ENCODE peak calls at places on chromosomes 6 and 20, in nine cellular contexts. One of them, this sample, is unnamed.
A peak's percentile ranks its signal among the peaks of the same experiment; 100 is the strongest.

GRCh38 chr6:138442663-138443062 is 38.6 kb downstream of the HEBP2 start:
- DNase-seq in A549: no peak
- DNase-seq in heart left ventricle: no peak
- DNase-seq in transverse colon: no peak
- DNase-seq in endothelial cell of umbilical vein: no peak
- DNase-seq in tibial nerve: no peak
- DNase-seq in ovary: no peak
- DNase-seq in adrenal gland: no peak
- DNase-seq in IMR-90: no peak
- DNase-seq in this sample: no peak

GRCh38 chr6:95087394-95088097 is 489.8 kb upstream of the MANEA start:
- DNase-seq in A549: no peak
- DNase-seq in heart left ventricle: no peak
- DNase-seq in transverse colon: no peak
- DNase-seq in endothelial cell of umbilical vein: no peak
- DNase-seq in tibial nerve: no peak
- DNase-seq in ovary: no peak
- DNase-seq in adrenal gland: peak; percentile 30
- DNase-seq in IMR-90: peak; percentile 94
- DNase-seq in this sample: no peak

GRCh38 chr20:35891375-35891774 is 62.9 kb downstream of the SCAND1 start:
- DNase-seq in A549: no peak
- DNase-seq in heart left ventricle: no peak
- DNase-seq in transverse colon: no peak
- DNase-seq in endothelial cell of umbilical vein: no peak
- DNase-seq in tibial nerve: no peak
- DNase-seq in ovary: no peak
- DNase-seq in adrenal gland: no peak
- DNase-seq in IMR-90: peak; percentile 80
- DNase-seq in this sample: no peak

GRCh38 chr6:3895303-3895635 is 46.1 kb downstream of the FAM50B start:
- DNase-seq in A549: no peak
- DNase-seq in heart left ventricle: no peak
- DNase-seq in transverse colon: no peak
- DNase-seq in endothelial cell of umbilical vein: no peak
- DNase-seq in tibial nerve: no peak
- DNase-seq in ovary: no peak
- DNase-seq in adrenal gland: no peak
- DNase-seq in IMR-90: no peak
- DNase-seq in this sample: no peak

GRCh38 chr6:147904416-147904815 is 395.9 kb downstream of the SAMD5 start:
- DNase-seq in A549: no peak
- DNase-seq in heart left ventricle: no peak
- DNase-seq in transverse colon: no peak
- DNase-seq in endothelial cell of umbilical vein: no peak
- DNase-seq in tibial nerve: no peak
- DNase-seq in ovary: no peak
- DNase-seq in adrenal gland: no peak
- DNase-seq in IMR-90: no peak
- DNase-seq in this sample: no peak

GRCh38 chr20:51412333-51412761 is 130.2 kb downstream of the NFATC2 start:
- DNase-seq in A549: no peak
- DNase-seq in heart left ventricle: peak; percentile 46
- DNase-seq in transverse colon: no peak
- DNase-seq in endothelial cell of umbilical vein: peak; percentile 69
- DNase-seq in tibial nerve: no peak
- DNase-seq in ovary: peak; percentile 57
- DNase-seq in adrenal gland: no peak
- DNase-seq in IMR-90: peak; percentile 52
- DNase-seq in this sample: no peak

GRCh38 chr6:119284861-119285521 is 64.6 kb downstream of the MAN1A1 start:
- DNase-seq in A549: no peak
- DNase-seq in heart left ventricle: no peak
- DNase-seq in transverse colon: no peak
- DNase-seq in endothelial cell of umbilical vein: no peak
- DNase-seq in tibial nerve: no peak
- DNase-seq in ovary: no peak
- DNase-seq in adrenal gland: no peak
- DNase-seq in IMR-90: no peak
- DNase-seq in this sample: peak; percentile 62

GRCh38 chr6:16333580-16333979 is 95.2 kb downstream of the GMPR start:
- DNase-seq in A549: no peak
- DNase-seq in heart left ventricle: peak; percentile 9
- DNase-seq in transverse colon: no peak
- DNase-seq in endothelial cell of umbilical vein: no peak
- DNase-seq in tibial nerve: no peak
- DNase-seq in ovary: no peak
- DNase-seq in adrenal gland: no peak
- DNase-seq in IMR-90: peak; percentile 60
- DNase-seq in this sample: peak; percentile 64

GRCh38 chr20:10669843-10670446 is 3.9 kb downstream of the JAG1 start:
- DNase-seq in A549: no peak
- DNase-seq in heart left ventricle: no peak
- DNase-seq in transverse colon: no peak
- DNase-seq in endothelial cell of umbilical vein: peak; percentile 38
- DNase-seq in tibial nerve: no peak
- DNase-seq in ovary: no peak
- DNase-seq in adrenal gland: no peak
- DNase-seq in IMR-90: no peak
- DNase-seq in this sample: no peak

GRCh38 chr20:10672579-10673127 is 1.1 kb downstream of the JAG1 start:
- DNase-seq in A549: no peak
- DNase-seq in heart left ventricle: peak; percentile 70
- DNase-seq in transverse colon: peak; percentile 75
- DNase-seq in endothelial cell of umbilical vein: peak; percentile 62
- DNase-seq in tibial nerve: no peak
- DNase-seq in ovary: peak; percentile 70
- DNase-seq in adrenal gland: peak; percentile 70
- DNase-seq in IMR-90: peak; percentile 67
- DNase-seq in this sample: peak; percentile 61

GRCh38 chr20:10670521-10671220 is 3.1 kb downstream of the JAG1 start:
- DNase-seq in A549: no peak
- DNase-seq in heart left ventricle: no peak
- DNase-seq in transverse colon: no peak
- DNase-seq in endothelial cell of umbilical vein: peak; percentile 63
- DNase-seq in tibial nerve: no peak
- DNase-seq in ovary: no peak
- DNase-seq in adrenal gland: no peak
- DNase-seq in IMR-90: peak; percentile 30
- DNase-seq in this sample: no peak

GRCh38 chr20:10671850-10672578 is 1.8 kb downstream of the JAG1 start:
- DNase-seq in A549: no peak
- DNase-seq in heart left ventricle: peak; percentile 81
- DNase-seq in transverse colon: peak; percentile 74
- DNase-seq in endothelial cell of umbilical vein: peak; percentile 51
- DNase-seq in tibial nerve: peak; percentile 64
- DNase-seq in ovary: peak; percentile 84
- DNase-seq in adrenal gland: peak; percentile 62
- DNase-seq in IMR-90: peak; percentile 46
- DNase-seq in this sample: peak; percentile 44

DNA sequence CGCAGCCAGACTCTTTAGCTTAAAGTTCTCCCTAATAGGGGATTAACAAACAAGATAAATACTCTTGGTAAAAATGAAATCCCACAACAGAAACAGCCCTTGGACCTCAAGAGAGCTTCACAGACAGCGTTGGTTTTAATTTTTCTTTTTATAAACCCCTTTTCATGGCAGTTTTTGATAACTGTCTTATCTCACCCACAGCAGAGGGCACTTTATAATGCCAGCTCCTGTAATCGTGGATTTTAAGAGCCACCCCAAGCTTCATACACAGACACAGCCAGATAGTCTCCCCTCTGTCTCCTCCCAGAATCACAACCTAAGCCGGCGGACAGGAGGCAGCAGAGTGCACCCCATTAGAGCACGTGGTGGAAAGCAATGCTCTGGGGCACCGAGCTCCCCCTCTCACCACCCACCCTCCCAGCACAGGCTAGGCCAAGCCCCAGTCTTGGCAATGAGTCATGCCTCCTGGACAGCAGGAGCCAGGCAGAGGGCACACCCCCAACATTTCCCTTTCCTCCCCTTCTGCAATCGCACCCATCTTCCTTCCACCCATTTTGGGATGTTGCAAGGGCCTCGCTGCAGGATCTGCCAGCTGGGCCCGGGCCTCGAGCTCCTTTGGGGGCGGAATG is 2.5 kb downstream of the JAG1 start:
- DNase-seq in A549: peak; percentile 98
- DNase-seq in heart left ventricle: peak; percentile 90
- DNase-seq in transverse colon: peak; percentile 83
- DNase-seq in endothelial cell of umbilical vein: peak; percentile 92
- DNase-seq in tibial nerve: peak; percentile 75
- DNase-seq in ovary: peak; percentile 83
- DNase-seq in adrenal gland: peak; percentile 78
- DNase-seq in IMR-90: peak; percentile 94
- DNase-seq in this sample: peak; percentile 71
- TF ChIP-seq POLR2A in A549: no peak
- TF ChIP-seq POLR2A in heart left ventricle: no peak
- TF ChIP-seq POLR2A in transverse colon: no peak
- TF ChIP-seq POLR2A in endothelial cell of umbilical vein: no peak
- TF ChIP-seq POLR2A in tibial nerve: no peak
- TF ChIP-seq POLR2A in ovary: no peak
- TF ChIP-seq POLR2A in adrenal gland: no peak
- TF ChIP-seq POLR2A in IMR-90: peak; percentile 37
- TF ChIP-seq POLR2A in this sample: no peak

GRCh38 chr20:45911486-45912343 is at the start of gene PLTP:
- DNase-seq in A549: no peak
- DNase-seq in heart left ventricle: peak; percentile 79
- DNase-seq in transverse colon: peak; percentile 60
- DNase-seq in endothelial cell of umbilical vein: peak; percentile 78
- DNase-seq in tibial nerve: peak; percentile 58
- DNase-seq in ovary: peak; percentile 87
- DNase-seq in adrenal gland: peak; percentile 78
- DNase-seq in IMR-90: peak; percentile 57
- DNase-seq in this sample: peak; percentile 69

GRCh38 chr20:45912344-45912682 is 358 bp upstream of the PLTP start:
- DNase-seq in A549: no peak
- DNase-seq in heart left ventricle: no peak
- DNase-seq in transverse colon: no peak
- DNase-seq in endothelial cell of umbilical vein: no peak
- DNase-seq in tibial nerve: no peak
- DNase-seq in ovary: no peak
- DNase-seq in adrenal gland: no peak
- DNase-seq in IMR-90: no peak
- DNase-seq in this sample: no peak

GRCh38 chr20:45909336-45909808 is 2.6 kb downstream of the PLTP start:
- DNase-seq in A549: no peak
- DNase-seq in heart left ventricle: no peak
- DNase-seq in transverse colon: no peak
- DNase-seq in endothelial cell of umbilical vein: no peak
- DNase-seq in tibial nerve: no peak
- DNase-seq in ovary: no peak
- DNase-seq in adrenal gland: no peak
- DNase-seq in IMR-90: no peak
- DNase-seq in this sample: no peak

GRCh38 chr20:45909817-45910669 is 1.9 kb downstream of the PLTP start:
- DNase-seq in A549: no peak
- DNase-seq in heart left ventricle: no peak
- DNase-seq in transverse colon: no peak
- DNase-seq in endothelial cell of umbilical vein: no peak
- DNase-seq in tibial nerve: no peak
- DNase-seq in ovary: no peak
- DNase-seq in adrenal gland: no peak
- DNase-seq in IMR-90: no peak
- DNase-seq in this sample: peak; percentile 30

DNA sequence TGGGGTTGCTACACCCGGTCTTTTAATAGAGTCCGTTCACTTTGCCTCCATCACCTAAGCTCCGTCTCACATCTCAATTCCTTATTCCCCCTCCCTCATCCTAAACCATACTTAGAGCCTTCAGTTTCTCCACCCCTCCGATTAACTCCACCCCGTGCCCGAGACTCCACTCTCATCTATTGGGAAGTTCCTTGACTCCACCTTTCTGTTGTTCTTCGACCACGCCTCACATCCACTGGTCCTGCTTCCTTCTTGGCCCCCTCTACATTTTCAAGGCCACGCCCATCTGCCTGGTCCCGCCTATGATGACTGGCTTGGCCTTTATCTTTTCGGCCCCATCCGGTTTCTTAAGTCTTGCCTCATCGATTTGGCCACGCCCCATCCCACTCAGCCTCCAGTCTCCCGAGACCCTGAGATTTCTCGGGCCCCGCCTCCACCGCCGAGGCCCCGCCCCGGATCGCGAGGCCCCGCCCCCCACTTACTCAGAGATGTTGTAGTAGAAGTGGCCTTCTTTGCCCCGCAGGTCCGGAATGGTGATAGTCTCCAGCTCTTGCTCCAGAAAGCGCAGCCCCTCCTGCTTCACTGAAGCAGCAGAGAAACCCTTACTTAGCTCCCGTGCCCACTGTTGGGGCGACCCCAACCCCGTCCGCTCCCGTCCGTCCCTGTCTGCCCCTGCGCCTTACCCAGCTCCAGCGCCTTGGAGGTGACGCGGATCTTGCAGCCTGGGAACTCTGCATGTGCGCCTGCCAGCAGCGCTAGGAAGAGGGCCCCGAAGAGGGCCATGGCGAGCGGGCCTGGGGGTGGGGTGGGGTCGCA is 1.1 kb downstream of the PLTP start:
- DNase-seq in A549: peak; percentile 87
- DNase-seq in heart left ventricle: peak; percentile 97
- DNase-seq in transverse colon: peak; percentile 97
- DNase-seq in endothelial cell of umbilical vein: peak; percentile 100
- DNase-seq in tibial nerve: peak; percentile 99
- DNase-seq in ovary: peak; percentile 100
- DNase-seq in adrenal gland: peak; percentile 100
- DNase-seq in IMR-90: peak; percentile 100
- DNase-seq in this sample: peak; percentile 100
- TF ChIP-seq POLR2A in A549: no peak
- TF ChIP-seq POLR2A in heart left ventricle: no peak
- TF ChIP-seq POLR2A in transverse colon: peak; percentile 63
- TF ChIP-seq POLR2A in endothelial cell of umbilical vein: peak; percentile 30
- TF ChIP-seq POLR2A in tibial nerve: no peak
- TF ChIP-seq POLR2A in ovary: peak; percentile 86
- TF ChIP-seq POLR2A in adrenal gland: peak; percentile 38
- TF ChIP-seq POLR2A in IMR-90: no peak
- TF ChIP-seq POLR2A in this sample: peak; percentile 64

DNA sequence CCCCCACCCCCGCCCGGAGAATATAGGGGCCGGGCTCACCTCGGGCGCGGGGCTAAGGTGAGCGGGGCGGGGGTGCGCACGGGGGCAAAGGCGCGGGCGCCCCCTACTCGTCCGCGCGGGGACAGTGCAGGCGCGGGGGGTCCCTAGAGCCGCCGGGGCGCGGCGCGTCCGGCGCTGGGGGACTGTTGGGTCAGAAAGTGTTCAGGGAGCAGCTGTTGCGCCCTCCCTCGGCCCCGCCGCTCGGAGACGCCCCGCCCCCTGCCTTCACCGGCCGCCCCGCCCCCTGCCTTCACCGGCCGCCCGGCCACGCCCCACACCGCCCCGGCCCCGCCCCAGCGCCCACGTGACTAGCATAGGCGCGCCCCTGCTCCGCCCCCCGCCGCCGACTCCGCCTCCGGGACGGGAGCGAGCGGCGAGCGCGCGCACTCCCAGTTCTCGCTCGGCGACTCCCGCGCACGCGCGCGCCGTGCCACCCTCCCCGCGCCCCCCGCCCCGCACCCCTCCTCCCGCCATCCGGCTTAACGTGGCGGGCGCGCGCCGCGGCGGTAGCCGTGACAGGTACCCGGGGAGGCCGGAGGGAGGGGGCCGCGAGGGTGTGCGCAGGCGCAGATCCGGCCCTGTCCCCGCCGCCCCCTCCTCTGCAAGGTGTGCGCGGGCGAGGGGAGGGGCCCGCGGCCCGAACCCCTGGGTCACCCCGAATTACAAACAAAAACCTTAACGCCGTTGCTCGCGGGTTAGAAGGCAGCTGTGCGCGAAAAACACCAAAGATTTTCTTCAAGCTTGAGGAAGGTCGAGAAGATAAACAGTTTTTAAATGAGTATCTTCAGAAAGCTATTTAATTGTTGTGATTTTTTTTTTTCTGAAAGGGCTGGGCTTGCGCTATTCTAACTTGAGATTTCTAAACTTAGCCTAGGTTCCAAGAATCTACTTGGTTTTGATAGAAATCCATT is 704 bp upstream of the ZNF217 start:
- DNase-seq in A549: peak; percentile 48
- DNase-seq in heart left ventricle: peak; percentile 96
- DNase-seq in transverse colon: peak; percentile 99
- DNase-seq in endothelial cell of umbilical vein: peak; percentile 84
- DNase-seq in tibial nerve: peak; percentile 95
- DNase-seq in ovary: peak; percentile 99
- DNase-seq in adrenal gland: peak; percentile 97
- DNase-seq in IMR-90: peak; percentile 90
- DNase-seq in this sample: peak; percentile 94
- TF ChIP-seq POLR2A in A549: peak; percentile 20
- TF ChIP-seq POLR2A in heart left ventricle: peak; percentile 64
- TF ChIP-seq POLR2A in transverse colon: peak; percentile 72
- TF ChIP-seq POLR2A in endothelial cell of umbilical vein: no peak
- TF ChIP-seq POLR2A in tibial nerve: peak; percentile 82
- TF ChIP-seq POLR2A in ovary: peak; percentile 73
- TF ChIP-seq POLR2A in adrenal gland: peak; percentile 60
- TF ChIP-seq POLR2A in IMR-90: peak; percentile 30
- TF ChIP-seq POLR2A in this sample: no peak

DNA sequence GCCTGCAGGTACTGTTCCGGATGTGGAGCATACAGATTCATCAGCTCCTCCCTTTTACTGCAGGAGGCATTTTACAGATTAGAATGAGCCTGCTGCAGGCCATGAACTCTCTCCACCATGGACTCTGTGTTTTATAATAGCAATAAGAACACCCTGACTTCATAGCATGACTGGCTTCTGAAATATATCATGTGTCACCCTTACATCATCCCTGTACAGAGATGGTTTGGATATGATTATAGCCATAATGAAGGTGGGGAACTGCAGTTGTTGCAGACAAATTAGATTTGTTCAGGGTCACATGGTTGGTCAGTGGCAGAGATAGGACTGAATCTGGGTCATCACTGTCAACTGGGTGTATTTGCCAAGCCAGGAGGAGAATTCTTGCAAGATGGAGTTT is 100.7 kb downstream of the FOXO3 start:
- DNase-seq in A549: no peak
- DNase-seq in heart left ventricle: no peak
- DNase-seq in transverse colon: no peak
- DNase-seq in endothelial cell of umbilical vein: no peak
- DNase-seq in tibial nerve: no peak
- DNase-seq in ovary: no peak
- DNase-seq in adrenal gland: no peak
- DNase-seq in IMR-90: peak; percentile 82
- DNase-seq in this sample: peak; percentile 80
- TF ChIP-seq POLR2A in A549: no peak
- TF ChIP-seq POLR2A in heart left ventricle: no peak
- TF ChIP-seq POLR2A in transverse colon: no peak
- TF ChIP-seq POLR2A in endothelial cell of umbilical vein: no peak
- TF ChIP-seq POLR2A in tibial nerve: no peak
- TF ChIP-seq POLR2A in ovary: no peak
- TF ChIP-seq POLR2A in adrenal gland: no peak
- TF ChIP-seq POLR2A in IMR-90: no peak
- TF ChIP-seq POLR2A in this sample: no peak

This sample was measured in erythroblast.